ENCODE peak calls at places on chromosomes 13 and 19, in four cellular contexts. One of them, this sample, is unnamed.

GRCh38 chr13:73967397-73968165 is 166.6 kb downstream of the KLF12 start:
- DNase-seq in WTC11: no peak
- DNase-seq in K562: no peak
- DNase-seq in HepG2: no peak
- DNase-seq in this sample: no peak

GRCh38 chr13:43977911-43978310 is 98.2 kb downstream of the LACC1 start:
- DNase-seq in WTC11: no peak
- DNase-seq in K562: no peak
- DNase-seq in HepG2: no peak
- DNase-seq in this sample: no peak

GRCh38 chr19:21878646-21879045 is 42.7 kb upstream of the ZNF43 start:
- DNase-seq in WTC11: no peak
- DNase-seq in K562: no peak
- DNase-seq in HepG2: no peak
- DNase-seq in this sample: no peak

GRCh38 chr19:575527-576506 is 3.4 kb downstream of the BSG start:
- DNase-seq in WTC11: no peak
- DNase-seq in K562: peak
- DNase-seq in HepG2: no peak
- DNase-seq in this sample: no peak

GRCh38 chr13:91894311-91894710 is 495.9 kb downstream of the GPC5 start:
- DNase-seq in WTC11: no peak
- DNase-seq in K562: no peak
- DNase-seq in HepG2: no peak
- DNase-seq in this sample: no peak

GRCh38 chr13:97855570-97855970 is 97.9 kb upstream of the IPO5 start:
- DNase-seq in WTC11: no peak
- DNase-seq in K562: peak
- DNase-seq in HepG2: peak
- DNase-seq in this sample: peak

GRCh38 chr19:54180691-54181091 is 7.7 kb upstream of the TMC4 start:
- DNase-seq in WTC11: no peak
- DNase-seq in K562: no peak
- DNase-seq in HepG2: no peak
- DNase-seq in this sample: no peak

GRCh38 chr13:85652536-85652935 is 146.7 kb downstream of the SLITRK6 start:
- DNase-seq in WTC11: no peak
- DNase-seq in K562: no peak
- DNase-seq in HepG2: no peak
- DNase-seq in this sample: no peak

GRCh38 chr13:112225429-112226090 is 150.6 kb upstream of the SPACA7 start:
- DNase-seq in WTC11: no peak
- DNase-seq in K562: no peak
- DNase-seq in HepG2: no peak
- DNase-seq in this sample: no peak

DNA sequence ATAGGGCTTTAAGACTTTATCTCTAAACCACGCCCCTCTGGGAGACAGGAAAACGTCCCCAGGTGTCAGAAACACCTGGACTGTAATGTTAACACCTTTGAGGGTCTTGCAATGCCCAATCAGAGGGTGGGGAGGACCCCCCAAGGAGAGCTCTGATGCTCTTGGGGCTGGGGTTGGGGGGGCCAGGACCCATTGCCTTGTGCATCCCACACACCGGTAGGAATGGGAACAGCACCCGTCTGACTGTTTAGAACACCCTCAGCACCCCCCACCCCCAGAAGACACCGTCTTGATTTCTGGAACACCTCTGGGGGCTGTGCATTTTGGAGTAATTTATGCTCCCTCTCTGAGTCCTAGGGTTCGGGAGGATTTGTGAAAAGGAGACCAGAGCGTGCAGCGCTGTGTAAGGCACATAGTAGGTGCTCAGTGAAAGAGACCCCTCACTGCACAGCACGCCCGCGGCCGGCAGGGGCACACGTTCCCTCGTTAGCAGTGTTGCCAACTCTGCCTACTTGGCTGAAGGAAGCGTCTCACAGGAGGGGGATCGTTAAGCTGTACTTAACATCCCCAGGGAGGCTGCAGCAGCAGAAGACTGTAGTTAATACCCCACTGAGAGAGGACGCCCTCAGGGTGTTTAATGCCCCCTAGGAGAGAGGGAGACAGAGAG is 2.8 kb upstream of the ERFL start:
- DNase-seq in WTC11: peak
- DNase-seq in K562: no peak
- DNase-seq in HepG2: no peak
- DNase-seq in this sample: no peak
- TF ChIP-seq NR3C1 in WTC11: no peak
- TF ChIP-seq NR3C1 in K562: no peak
- TF ChIP-seq NR3C1 in HepG2: no peak
- TF ChIP-seq NR3C1 in this sample: no peak

DNA sequence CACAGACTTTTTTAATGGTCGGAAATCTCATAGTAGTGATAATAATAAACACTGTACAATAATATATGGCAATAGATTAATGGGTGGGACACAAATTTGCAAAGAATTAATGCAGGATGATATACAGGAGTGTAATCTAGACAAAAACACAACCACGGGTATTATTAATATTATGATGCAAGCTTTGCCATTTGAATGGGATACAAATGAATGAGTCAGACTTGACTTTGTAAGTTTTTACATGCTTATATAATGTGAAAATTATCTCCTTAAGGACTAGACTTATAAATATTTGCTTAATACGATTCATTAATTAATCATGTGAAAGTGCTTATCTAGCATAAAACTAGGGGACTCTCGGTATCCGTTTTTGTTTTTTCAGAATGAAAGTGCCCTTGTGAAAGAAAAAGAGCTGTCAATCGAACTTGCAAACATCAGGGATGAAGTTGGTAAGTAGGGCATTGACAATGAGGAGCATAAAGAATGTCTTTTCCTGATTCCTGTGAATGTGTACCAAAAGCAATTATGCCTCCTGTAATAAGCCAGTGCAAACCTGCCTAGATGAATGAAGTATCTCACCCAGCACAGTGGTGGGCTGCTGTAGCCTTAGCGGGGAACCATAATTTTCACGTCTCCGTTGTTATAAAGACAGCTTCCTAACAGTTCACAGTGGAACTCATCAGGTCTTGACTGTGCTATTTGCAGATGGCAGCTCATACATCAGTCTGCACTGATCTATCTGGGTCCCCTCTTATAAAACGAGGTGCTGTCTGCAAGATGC is 155.7 kb downstream of the SLC7A1 start:
- DNase-seq in WTC11: no peak
- DNase-seq in K562: no peak
- DNase-seq in HepG2: no peak
- DNase-seq in this sample: no peak
- TF ChIP-seq NR3C1 in WTC11: no peak
- TF ChIP-seq NR3C1 in K562: no peak
- TF ChIP-seq NR3C1 in HepG2: no peak
- TF ChIP-seq NR3C1 in this sample: no peak

GRCh38 chr19:46515290-46515609 is 19.6 kb upstream of the PNMA8B start:
- DNase-seq in WTC11: no peak
- DNase-seq in K562: no peak
- DNase-seq in HepG2: no peak
- DNase-seq in this sample: no peak

GRCh38 chr19:46513461-46514236 is 18.0 kb upstream of the PNMA8B start:
- DNase-seq in WTC11: peak
- DNase-seq in K562: peak
- DNase-seq in HepG2: peak
- DNase-seq in this sample: peak

GRCh38 chr19:46514589-46515289 is 19.1 kb upstream of the PNMA8B start:
- DNase-seq in WTC11: no peak
- DNase-seq in K562: no peak
- DNase-seq in HepG2: no peak
- DNase-seq in this sample: no peak

GRCh38 chr19:46517471-46517870 is 21.8 kb upstream of the PNMA8B start:
- DNase-seq in WTC11: no peak
- DNase-seq in K562: no peak
- DNase-seq in HepG2: no peak
- DNase-seq in this sample: no peak

DNA sequence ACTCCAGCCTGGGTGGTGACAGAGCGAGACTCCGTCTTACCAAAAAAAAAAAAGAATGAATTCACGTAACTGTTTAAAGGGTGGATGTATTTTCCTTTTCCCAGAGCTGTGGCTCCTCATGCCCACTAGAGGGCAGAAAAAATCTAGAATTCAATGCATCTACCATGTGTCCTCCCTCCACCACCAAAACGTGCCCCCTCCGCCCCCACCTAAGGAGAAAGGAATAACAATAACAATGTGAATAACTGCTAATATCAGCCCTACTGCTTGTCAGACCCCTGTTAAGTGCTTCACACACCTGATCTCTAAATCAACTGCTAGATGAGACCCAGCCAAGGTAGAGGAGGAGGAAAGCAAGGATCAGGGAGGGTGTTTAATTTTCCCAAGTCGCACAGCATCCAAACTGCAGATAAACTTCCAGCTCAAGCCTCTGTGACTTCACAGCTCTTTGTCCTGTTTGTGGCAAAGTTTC is 20.2 kb upstream of the PNMA8B start:
- DNase-seq in WTC11: no peak
- DNase-seq in K562: peak
- DNase-seq in HepG2: peak
- DNase-seq in this sample: peak
- TF ChIP-seq NR3C1 in WTC11: no peak
- TF ChIP-seq NR3C1 in K562: no peak
- TF ChIP-seq NR3C1 in HepG2: no peak
- TF ChIP-seq NR3C1 in this sample: no peak

DNA sequence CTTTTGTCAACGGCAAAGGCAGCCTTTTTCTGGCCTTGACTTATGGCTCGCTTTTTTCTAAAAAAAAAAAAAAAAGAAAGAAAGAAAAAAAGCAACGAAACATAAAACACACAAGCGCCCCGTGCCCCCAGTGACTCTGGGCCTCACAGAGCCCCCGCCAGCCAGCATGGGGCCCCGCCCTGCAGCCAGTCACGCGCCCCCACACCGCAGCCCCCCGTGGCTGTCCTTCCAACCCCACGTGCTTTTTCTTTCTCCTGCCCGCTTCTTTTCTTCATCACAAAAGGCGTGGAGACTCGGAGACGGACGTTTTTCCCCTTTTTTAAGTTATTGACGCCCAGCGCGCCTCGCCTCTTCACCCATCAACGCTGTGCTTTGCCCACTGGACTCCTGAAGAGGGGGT is 14.4 kb upstream of the GNA15 start:
- DNase-seq in WTC11: no peak
- DNase-seq in K562: no peak
- DNase-seq in HepG2: no peak
- DNase-seq in this sample: no peak
- TF ChIP-seq NR3C1 in WTC11: no peak
- TF ChIP-seq NR3C1 in K562: no peak
- TF ChIP-seq NR3C1 in HepG2: no peak
- TF ChIP-seq NR3C1 in this sample: no peak

GRCh38 chr19:11420429-11420893 is 1.3 kb upstream of the RGL3 start:
- DNase-seq in WTC11: peak
- DNase-seq in K562: peak
- DNase-seq in HepG2: no peak
- DNase-seq in this sample: no peak

GRCh38 chr19:11420894-11421606 is 1.9 kb upstream of the RGL3 start:
- DNase-seq in WTC11: peak
- DNase-seq in K562: peak
- DNase-seq in HepG2: no peak
- DNase-seq in this sample: no peak

GRCh38 chr19:11422163-11423068 is 3.3 kb upstream of the RGL3 start:
- DNase-seq in WTC11: peak
- DNase-seq in K562: peak
- DNase-seq in HepG2: no peak
- DNase-seq in this sample: peak

GRCh38 chr19:11423164-11423803 is 4.2 kb upstream of the RGL3 start:
- DNase-seq in WTC11: no peak
- DNase-seq in K562: peak
- DNase-seq in HepG2: no peak
- DNase-seq in this sample: no peak

DNA sequence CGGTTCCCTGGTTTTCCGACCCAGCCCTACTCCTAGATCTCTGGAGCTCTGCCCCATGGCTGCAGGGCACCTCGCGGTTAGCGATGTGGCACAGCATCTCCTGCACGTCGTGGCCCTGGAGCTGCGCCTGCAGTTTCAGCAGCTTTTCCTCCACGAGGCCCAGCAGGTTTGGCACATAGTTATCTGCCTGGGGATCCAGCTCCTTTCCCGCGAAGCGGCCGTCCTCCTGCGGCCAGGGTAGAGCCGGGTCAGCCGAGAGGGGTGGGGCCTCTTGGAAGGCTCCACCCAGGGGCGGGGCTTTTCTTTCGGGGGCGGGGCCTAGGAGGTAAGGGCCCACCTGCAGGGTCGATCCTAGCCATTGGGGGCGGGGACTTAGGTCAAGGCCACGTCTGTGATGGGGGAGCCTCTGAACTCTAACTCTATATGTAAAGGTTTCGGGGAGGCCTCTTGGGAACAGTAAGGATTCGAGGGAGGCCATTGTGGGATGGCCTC is 2.5 kb upstream of the RGL3 start:
- DNase-seq in WTC11: peak
- DNase-seq in K562: peak
- DNase-seq in HepG2: no peak
- DNase-seq in this sample: peak
- TF ChIP-seq NR3C1 in WTC11: no peak
- TF ChIP-seq NR3C1 in K562: no peak
- TF ChIP-seq NR3C1 in HepG2: no peak
- TF ChIP-seq NR3C1 in this sample: no peak